ENCODE peak calls at places on chromosome X, in four cellular contexts. X, Z, T and E are unnamed samples.

GRCh38 chrX:119236599-119237525 is 777 bp downstream of the PGRMC1 start:
- DNase-seq in X (peak), T (peak), Z (peak), E (peak)

GRCh38 chrX:132676561-132677186 is 187.8 kb upstream of the MBNL3 start:
- DNase-seq in T (no peak), X (no peak), Z (peak), E (no peak)

GRCh38 chrX:46180258-46180687 is 364.9 kb downstream of the ZNF674 start:
- DNase-seq in T (no peak), Z (peak), X (no peak), E (peak)

GRCh38 chrX:153303276-153304262 is 18.0 kb downstream of the PNMA6F start:
- DNase-seq in T (no peak), X (no peak), Z (no peak), E (no peak)

GRCh38 chrX:107117993-107118321 is 665 bp downstream of the RBM41 start:
- DNase-seq in T (no peak), Z (peak), X (no peak), E (peak)

GRCh38 chrX:132738951-132739350 is 219.5 kb downstream of the HS6ST2 start:
- DNase-seq in Z (no peak), X (no peak), T (no peak), E (no peak)

GRCh38 chrX:46626566-46626965 is 53.0 kb downstream of the CHST7 start:
- DNase-seq in T (no peak), X (no peak), Z (no peak), E (no peak)

GRCh38 chrX:8849462-8849861 is 48.3 kb upstream of the FAM9A start:
- DNase-seq in Z (no peak), T (no peak), X (no peak), E (peak)

GRCh38 chrX:39736219-39737211 is 361.2 kb downstream of the BCOR start:
- DNase-seq in T (peak), X (peak), Z (no peak), E (peak)

GRCh38 chrX:106612403-106612789 is 618 bp downstream of the RADX start:
- DNase-seq in T (no peak), X (no peak), Z (no peak), E (no peak)

GRCh38 chrX:30794497-30794896 is 94.6 kb downstream of the TAB3 start:
- DNase-seq in X (no peak), T (no peak), Z (no peak), E (no peak)

GRCh38 chrX:53256446-53257041 is 24.8 kb downstream of the IQSEC2 start:
- DNase-seq in X (no peak), T (no peak), Z (no peak), E (no peak)

GRCh38 chrX:51494409-51494808 is 2.0 kb downstream of the NUDT11 start:
- DNase-seq in X (no peak), T (no peak), Z (peak), E (peak)

GRCh38 chrX:37860731-37861130 is 13.4 kb upstream of the DYNLT3 start:
- DNase-seq in X (no peak), Z (no peak), T (no peak), E (no peak)

GRCh38 chrX:93649381-93649780 is 24.0 kb downstream of the NAP1L3 start:
- DNase-seq in Z (no peak), X (no peak), T (no peak), E (no peak)

GRCh38 chrX:108186811-108187210 is 95.2 kb downstream of the ATG4A start:
- DNase-seq in T (no peak), X (no peak), Z (no peak), E (peak)

GRCh38 chrX:11929476-11929875 is 171.4 kb downstream of the MSL3 start:
- DNase-seq in T (no peak), X (no peak), Z (no peak), E (peak)

GRCh38 chrX:69027181-69028005 is 137.9 kb downstream of the PJA1 start:
- DNase-seq in X (no peak), Z (no peak), T (no peak), E (peak)

GRCh38 chrX:104750146-104750699 is 184.2 kb downstream of the IL1RAPL2 start:
- DNase-seq in T (no peak), X (no peak), Z (no peak), E (peak)

GRCh38 chrX:115367956-115368355 is 78.4 kb downstream of the LUZP4 start:
- DNase-seq in T (no peak), Z (no peak), X (no peak), E (peak)

GRCh38 chrX:48933757-48934156 is 14.9 kb upstream of the PIM2 start:
- DNase-seq in X (no peak), Z (peak), T (no peak), E (no peak)
- H3K4me3 ChIP-seq in X (no peak), Z (no peak), T (no peak), E (no peak)

GRCh38 chrX:20530319-20530979 is 263.7 kb upstream of the RPS6KA3 start:
- DNase-seq in X (peak), T (peak), Z (peak), E (peak)

GRCh38 chrX:20529301-20529700 is 262.6 kb upstream of the RPS6KA3 start:
- DNase-seq in T (no peak), X (no peak), Z (no peak), E (no peak)

GRCh38 chrX:20529711-20530110 is 263.0 kb upstream of the RPS6KA3 start:
- DNase-seq in X (no peak), Z (no peak), T (no peak), E (no peak)

GRCh38 chrX:20527041-20527440 is 260.3 kb upstream of the RPS6KA3 start:
- DNase-seq in T (no peak), Z (no peak), X (no peak), E (no peak)

GRCh38 chrX:20527458-20528099 is 260.9 kb upstream of the RPS6KA3 start:
- DNase-seq in T (peak), X (no peak), Z (peak), E (peak)
- TF ChIP-seq CTCF in T (peak), X (peak), Z (peak), E (peak)

GRCh38 chrX:1598021-1598875 is 6.8 kb downstream of the AKAP17A start:
- DNase-seq in T (no peak), Z (no peak), X (no peak), E (no peak)
- H3K4me3 ChIP-seq in T (no peak), Z (no peak), X (no peak), E (no peak)

DNA sequence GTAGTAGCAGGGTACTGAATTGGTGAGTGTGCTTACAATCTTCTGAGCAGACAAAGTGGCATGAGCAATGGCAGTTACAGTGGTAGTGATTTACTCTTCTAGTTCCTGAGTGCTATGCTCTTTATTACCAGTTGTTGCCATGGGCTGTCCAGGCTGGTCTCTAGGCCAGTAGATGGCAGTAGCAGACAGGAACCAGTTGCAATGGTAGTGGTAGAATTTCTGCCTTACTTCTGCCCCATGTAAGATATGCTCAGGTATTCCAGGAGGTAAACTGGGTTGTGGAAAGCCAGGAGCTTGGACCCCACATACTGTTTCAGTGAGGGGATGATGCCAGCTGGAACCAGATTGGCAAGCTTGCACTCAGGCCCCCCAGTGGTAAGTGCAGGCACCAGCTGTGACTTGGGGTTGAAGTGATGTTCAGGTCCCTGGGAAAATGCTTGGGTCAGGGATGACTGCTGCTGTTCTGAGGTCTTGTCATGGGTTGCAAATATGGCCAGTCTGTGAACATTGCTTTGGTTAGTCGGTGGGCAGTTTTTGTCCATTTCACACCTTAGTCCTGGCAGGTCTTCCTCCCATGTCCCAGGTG is 63.0 kb upstream of the ZXDB start:
- DNase-seq in T (no peak), X (no peak), Z (peak), E (no peak)
- TF ChIP-seq CTCF in T (no peak), X (peak), Z (peak), E (peak)

DNA sequence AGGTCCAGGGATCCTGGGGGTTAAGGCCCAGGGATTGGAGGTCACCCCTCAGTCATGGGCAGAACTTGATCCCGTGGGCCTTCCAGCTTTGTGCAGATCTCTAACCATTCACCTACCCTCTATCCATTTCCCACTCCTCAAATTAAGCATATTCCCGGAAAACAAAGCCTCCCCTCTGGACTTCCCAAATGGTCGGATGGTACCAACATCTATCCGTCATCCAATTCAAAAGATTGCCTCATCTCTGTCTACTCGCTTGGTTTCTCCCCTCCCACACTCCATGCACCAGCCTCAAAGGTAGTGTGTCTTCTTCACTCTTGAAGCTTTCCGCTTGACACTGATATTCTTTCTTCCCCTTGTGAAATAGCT is 473 bp upstream of the BCLAF3 start:
- DNase-seq in Z (no peak), X (no peak), T (no peak), E (no peak)
- H3K4me3 ChIP-seq in Z (peak), X (peak), T (peak), E (peak)

GRCh38 chrX:137052641-137053235 is 18.9 kb upstream of the GPR101 start:
- DNase-seq in X (no peak), T (no peak), Z (peak), E (no peak)
- TF ChIP-seq CTCF in X (no peak), T (no peak), Z (no peak), E (no peak)

DNA sequence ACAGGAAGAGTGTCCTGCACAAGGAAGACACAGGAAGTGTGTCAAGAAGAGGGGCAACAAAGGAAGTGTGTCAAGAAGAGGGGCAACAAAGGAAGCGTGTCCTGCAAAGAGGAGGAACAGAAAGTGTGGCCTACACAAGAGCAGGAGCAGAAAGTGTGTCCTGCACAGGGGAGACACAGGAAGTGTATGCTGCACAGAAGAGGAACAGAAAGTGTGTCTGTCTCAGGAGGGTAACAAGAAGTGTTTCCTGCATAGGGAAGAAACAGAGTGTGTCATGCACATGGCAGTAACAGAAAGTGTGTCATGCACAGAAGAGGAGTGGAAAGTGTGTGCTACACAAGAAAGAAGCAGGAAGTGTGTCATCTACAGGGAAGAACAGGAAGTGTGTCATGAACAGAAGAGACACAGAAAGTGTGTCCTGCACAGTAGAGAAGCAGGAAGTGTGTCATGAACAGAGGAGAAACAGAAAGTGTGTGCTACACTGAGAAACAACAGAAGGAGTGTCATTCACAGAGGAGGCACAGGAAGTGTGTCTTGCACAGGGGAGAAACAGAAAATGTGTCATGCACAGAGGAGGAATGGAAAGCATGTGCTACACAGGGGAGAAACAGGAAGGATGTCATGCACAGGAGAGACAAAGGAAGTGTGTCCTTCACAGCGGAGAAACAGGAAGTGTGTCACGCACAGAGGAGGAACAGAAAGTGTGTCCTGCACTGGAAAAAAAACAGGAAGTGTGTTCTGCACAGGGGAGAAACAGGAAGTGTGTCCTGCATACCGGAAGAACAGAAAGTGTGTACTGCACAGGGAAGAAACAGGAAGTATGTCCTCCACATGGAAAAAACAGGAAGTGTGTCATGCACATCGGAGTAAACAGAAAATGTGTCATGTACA is 526.4 kb upstream of the PRKX start:
- DNase-seq in X (no peak), Z (peak), T (no peak), E (no peak)
- H3K4me3 ChIP-seq in X (no peak), Z (peak), T (no peak), E (no peak)

DNA sequence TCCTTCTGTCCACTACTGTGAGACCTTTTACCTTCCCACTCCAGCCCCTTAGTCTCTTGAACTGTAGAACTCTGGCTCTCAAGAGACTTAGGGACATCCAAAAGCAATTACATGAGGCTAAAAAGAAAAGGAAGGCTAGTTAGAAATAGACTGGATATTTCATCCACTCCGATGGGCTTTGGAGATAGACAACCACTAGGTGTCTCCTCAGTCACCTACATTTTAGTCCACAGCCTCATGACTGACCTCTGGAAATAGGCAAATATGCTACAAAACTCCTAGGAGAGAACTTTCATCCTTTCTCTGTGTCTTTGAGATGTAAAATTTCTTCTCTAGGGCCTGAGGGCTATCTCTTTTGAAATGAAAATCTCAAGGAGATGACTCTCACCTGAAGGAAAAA is 45.1 kb upstream of the LAMP2 start:
- DNase-seq in Z (peak), T (no peak), X (no peak), E (peak)
- TF ChIP-seq CTCF in Z (peak), T (no peak), X (peak), E (peak)

GRCh38 chrX:15495801-15496200 is 2.7 kb upstream of the PIR start:
- DNase-seq in X (no peak), T (no peak), Z (no peak), E (no peak)

GRCh38 chrX:15498741-15499140 is 1.9 kb upstream of the BMX start:
- DNase-seq in X (no peak), T (no peak), Z (no peak), E (no peak)

GRCh38 chrX:15497865-15498264 is 2.7 kb upstream of the BMX start:
- DNase-seq in T (peak), Z (peak), X (peak), E (peak)

GRCh38 chrX:15496809-15497208 is 3.7 kb upstream of the PIR start:
- DNase-seq in Z (no peak), X (no peak), T (no peak), E (no peak)

GRCh38 chrX:15493118-15494082 is at the start of gene PIR:
- DNase-seq in Z (peak), X (peak), T (peak), E (peak)
- H3K4me3 ChIP-seq in Z (peak), X (peak), T (peak), E (peak)

DNA sequence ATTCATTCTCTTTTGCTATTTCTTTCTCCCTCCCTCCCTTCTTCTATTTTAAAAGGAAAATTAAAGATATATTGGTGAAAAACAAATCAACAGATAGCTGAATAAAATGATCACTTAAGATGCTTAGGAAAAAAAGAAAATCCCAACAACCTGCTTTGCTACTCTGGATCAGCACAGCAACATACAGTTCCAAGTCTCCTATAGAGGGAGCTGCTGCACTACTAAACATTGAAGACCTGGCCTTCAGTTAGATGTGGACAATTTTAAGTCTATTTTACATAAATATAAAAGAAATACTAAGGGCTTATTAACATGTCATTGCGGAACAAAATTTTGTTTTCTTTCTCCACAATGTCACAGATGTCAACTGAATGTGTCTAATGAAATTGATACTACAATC is 226.4 kb downstream of the MAGEB5 start:
- DNase-seq in Z (peak), X (no peak), T (no peak), E (peak)
- TF ChIP-seq CTCF in Z (peak), X (peak), T (no peak), E (peak)